ENCODE peak calls at places on chromosomes 4 and X, in six cellular contexts. One of them, this sample, is unnamed.

GRCh38 chrX:68830486-68831404 is 1.9 kb downstream of the EFNB1 start:
- DNase-seq in H9: peak; percentile 22
- DNase-seq in mesenchymal stem cell: no peak
- DNase-seq in IMR-90: no peak
- DNase-seq in H1: peak; percentile 43
- DNase-seq in trophoblast cell: no peak
- DNase-seq in this sample: no peak

GRCh38 chrX:38192007-38192625 is 28.6 kb downstream of the SRPX start:
- DNase-seq in H9: peak; percentile 31
- DNase-seq in mesenchymal stem cell: no peak
- DNase-seq in IMR-90: peak; percentile 25
- DNase-seq in H1: peak; percentile 45
- DNase-seq in trophoblast cell: peak; percentile 31
- DNase-seq in this sample: no peak

GRCh38 chr4:38189445-38189844 is 229.2 kb downstream of the PTTG2 start:
- DNase-seq in H9: no peak
- DNase-seq in mesenchymal stem cell: peak; percentile 95
- DNase-seq in IMR-90: peak; percentile 95
- DNase-seq in H1: no peak
- DNase-seq in trophoblast cell: peak; percentile 77
- DNase-seq in this sample: no peak

GRCh38 chrX:153394595-153394994 is 6.6 kb downstream of the PNMA6E start:
- DNase-seq in H9: no peak
- DNase-seq in mesenchymal stem cell: no peak
- DNase-seq in IMR-90: no peak
- DNase-seq in H1: no peak
- DNase-seq in trophoblast cell: no peak
- DNase-seq in this sample: no peak

GRCh38 chr4:152536545-152537182 is 772 bp upstream of the FBXW7 start:
- DNase-seq in H9: no peak
- DNase-seq in mesenchymal stem cell: peak; percentile 61
- DNase-seq in IMR-90: peak; percentile 37
- DNase-seq in H1: no peak
- DNase-seq in trophoblast cell: no peak
- DNase-seq in this sample: no peak

GRCh38 chr4:185774076-185774731 is 37.8 kb downstream of the SORBS2 start:
- DNase-seq in H9: no peak
- DNase-seq in mesenchymal stem cell: peak; percentile 27
- DNase-seq in IMR-90: no peak
- DNase-seq in H1: no peak
- DNase-seq in trophoblast cell: no peak
- DNase-seq in this sample: no peak

GRCh38 chrX:49878834-49879655 is at the start of gene USP27X:
- DNase-seq in H9: peak; percentile 72
- DNase-seq in mesenchymal stem cell: peak; percentile 92
- DNase-seq in IMR-90: peak; percentile 81
- DNase-seq in H1: peak; percentile 65
- DNase-seq in trophoblast cell: peak; percentile 69
- DNase-seq in this sample: peak; percentile 64

GRCh38 chr4:188781655-188782054 is 642.4 kb downstream of the TRIML1 start:
- DNase-seq in H9: peak; percentile 55
- DNase-seq in mesenchymal stem cell: peak; percentile 43
- DNase-seq in IMR-90: peak; percentile 16
- DNase-seq in H1: no peak
- DNase-seq in trophoblast cell: peak; percentile 5
- DNase-seq in this sample: no peak

GRCh38 chr4:38161208-38162113 is 201.3 kb downstream of the PTTG2 start:
- DNase-seq in H9: no peak
- DNase-seq in mesenchymal stem cell: peak; percentile 63
- DNase-seq in IMR-90: peak; percentile 31
- DNase-seq in H1: no peak
- DNase-seq in trophoblast cell: peak; percentile 29
- DNase-seq in this sample: no peak

GRCh38 chrX:12779534-12779933 is 11.7 kb upstream of the PRPS2 start:
- DNase-seq in H9: no peak
- DNase-seq in mesenchymal stem cell: peak; percentile 4
- DNase-seq in IMR-90: no peak
- DNase-seq in H1: no peak
- DNase-seq in trophoblast cell: peak; percentile 6
- DNase-seq in this sample: no peak

GRCh38 chrX:5681159-5681558 is 547.5 kb downstream of the NLGN4X start:
- DNase-seq in H9: no peak
- DNase-seq in mesenchymal stem cell: no peak
- DNase-seq in IMR-90: no peak
- DNase-seq in H1: no peak
- DNase-seq in trophoblast cell: peak; percentile 4
- DNase-seq in this sample: no peak

GRCh38 chr4:148857234-148857972 is 415.2 kb upstream of the NR3C2 start:
- DNase-seq in H9: no peak
- DNase-seq in mesenchymal stem cell: no peak
- DNase-seq in IMR-90: peak; percentile 56
- DNase-seq in H1: no peak
- DNase-seq in trophoblast cell: no peak
- DNase-seq in this sample: no peak

GRCh38 chr4:103099691-103100392 is at the start of gene BDH2:
- DNase-seq in H9: peak; percentile 35
- DNase-seq in mesenchymal stem cell: peak; percentile 97
- DNase-seq in IMR-90: peak; percentile 97
- DNase-seq in H1: no peak
- DNase-seq in trophoblast cell: peak; percentile 96
- DNase-seq in this sample: peak; percentile 83

DNA sequence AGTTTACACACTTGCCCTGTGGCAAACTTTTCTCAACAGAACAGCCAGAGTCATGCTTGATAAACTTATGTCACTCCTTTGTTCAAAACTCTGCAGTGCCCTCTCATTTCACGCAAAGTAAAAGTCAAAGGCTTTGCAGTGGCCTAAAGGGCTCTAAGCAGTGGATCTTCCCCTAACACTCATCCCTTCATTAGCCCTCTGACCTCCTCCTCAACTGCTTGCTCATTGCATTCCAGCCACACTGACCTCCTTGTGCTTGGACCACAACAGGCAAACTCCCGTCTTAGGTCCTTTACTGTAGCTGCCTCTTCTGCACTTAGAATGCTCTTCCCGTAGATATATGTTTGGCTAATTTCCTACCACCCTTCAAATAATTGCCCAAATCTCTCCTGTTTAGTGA is 5.6 kb downstream of the PRDM5 start:
- DNase-seq in H9: no peak
- DNase-seq in mesenchymal stem cell: peak; percentile 4
- DNase-seq in IMR-90: peak; percentile 31
- DNase-seq in H1: no peak
- DNase-seq in trophoblast cell: no peak
- DNase-seq in this sample: no peak
- H4K91ac ChIP-seq in H9: no peak overlapping the region
- H4K91ac ChIP-seq in mesenchymal stem cell: no peak overlapping the region
- H4K91ac ChIP-seq in IMR-90: no peak overlapping the region
- H4K91ac ChIP-seq in H1: no peak overlapping the region
- H4K91ac ChIP-seq in trophoblast cell: no peak overlapping the region
- H4K91ac ChIP-seq in this sample: no peak overlapping the region

DNA sequence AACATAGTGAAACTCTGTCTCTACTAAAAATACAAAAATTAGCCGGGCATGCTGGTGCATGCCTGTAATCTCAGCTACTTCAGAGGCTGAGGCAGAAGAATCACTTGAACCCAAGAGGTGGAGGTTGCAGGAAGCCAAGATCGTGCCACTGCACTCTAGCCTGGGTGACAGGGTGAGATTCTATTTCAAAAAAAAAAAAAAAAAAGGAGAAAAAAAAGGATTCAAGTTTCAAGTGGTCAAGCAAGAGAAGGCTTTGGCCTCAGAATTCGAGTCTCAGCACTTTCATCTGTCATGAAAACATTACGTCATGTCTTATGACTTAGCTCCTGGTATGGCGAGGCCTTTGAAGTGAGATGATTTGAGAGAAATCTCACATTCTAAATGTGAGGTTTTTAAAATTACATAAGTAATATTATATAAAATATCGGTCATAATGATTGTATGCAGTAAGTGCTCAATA is 21.2 kb upstream of the DHRSX start:
- DNase-seq in H9: no peak
- DNase-seq in mesenchymal stem cell: no peak
- DNase-seq in IMR-90: no peak
- DNase-seq in H1: no peak
- DNase-seq in trophoblast cell: peak; percentile 28
- DNase-seq in this sample: no peak
- H3K4me2 ChIP-seq in H9: no peak overlapping the region
- H3K4me2 ChIP-seq in mesenchymal stem cell: no peak overlapping the region
- H3K4me2 ChIP-seq in IMR-90: no peak overlapping the region
- H3K4me2 ChIP-seq in H1: no peak overlapping the region
- H3K4me2 ChIP-seq in trophoblast cell: no peak overlapping the region
- H3K4me2 ChIP-seq in this sample: no peak overlapping the region

GRCh38 chr4:94127707-94128328 is 79.8 kb upstream of the SMARCAD1 start:
- DNase-seq in H9: no peak
- DNase-seq in mesenchymal stem cell: peak; percentile 40
- DNase-seq in IMR-90: peak; percentile 29
- DNase-seq in H1: no peak
- DNase-seq in trophoblast cell: peak; percentile 47
- DNase-seq in this sample: peak; percentile 15
- H4K91ac ChIP-seq in H9: no peak overlapping the region
- H4K91ac ChIP-seq in mesenchymal stem cell: no peak overlapping the region
- H4K91ac ChIP-seq in IMR-90: no peak overlapping the region
- H4K91ac ChIP-seq in H1: no peak overlapping the region
- H4K91ac ChIP-seq in trophoblast cell: no peak overlapping the region
- H4K91ac ChIP-seq in this sample: no peak overlapping the region

GRCh38 chr4:85725727-85726170 is 250.8 kb downstream of the ARHGAP24 start:
- DNase-seq in H9: no peak
- DNase-seq in mesenchymal stem cell: no peak
- DNase-seq in IMR-90: no peak
- DNase-seq in H1: no peak
- DNase-seq in trophoblast cell: peak; percentile 25
- DNase-seq in this sample: no peak

GRCh38 chr4:85720736-85721135 is 245.8 kb downstream of the ARHGAP24 start:
- DNase-seq in H9: no peak
- DNase-seq in mesenchymal stem cell: peak; percentile 63
- DNase-seq in IMR-90: peak; percentile 23
- DNase-seq in H1: no peak
- DNase-seq in trophoblast cell: peak; percentile 58
- DNase-seq in this sample: no peak

GRCh38 chr4:85722401-85722800 is 247.5 kb downstream of the ARHGAP24 start:
- DNase-seq in H9: no peak
- DNase-seq in mesenchymal stem cell: no peak
- DNase-seq in IMR-90: no peak
- DNase-seq in H1: no peak
- DNase-seq in trophoblast cell: peak; percentile 62
- DNase-seq in this sample: no peak

GRCh38 chr4:85724801-85725548 is 250.0 kb downstream of the ARHGAP24 start:
- DNase-seq in H9: no peak
- DNase-seq in mesenchymal stem cell: no peak
- DNase-seq in IMR-90: no peak
- DNase-seq in H1: no peak
- DNase-seq in trophoblast cell: no peak
- DNase-seq in this sample: no peak

DNA sequence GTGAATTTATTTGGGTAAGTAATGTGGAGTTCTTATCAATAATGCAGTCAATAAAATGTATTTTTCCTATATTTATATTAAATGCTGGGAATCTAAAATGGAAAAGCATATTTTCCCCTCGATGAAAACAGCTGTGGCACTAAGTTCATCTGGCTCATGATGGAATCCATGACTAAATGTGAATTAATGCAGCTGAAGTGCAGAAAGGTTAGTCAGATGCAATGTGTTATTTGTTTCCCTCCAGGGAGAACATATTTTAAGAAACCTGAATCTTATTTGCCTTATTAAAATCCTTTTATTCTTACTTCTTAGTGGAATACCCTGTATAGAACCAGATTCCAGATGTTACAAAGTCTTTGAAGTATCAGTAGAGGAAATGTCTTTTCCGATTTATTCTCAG is 247.9 kb downstream of the ARHGAP24 start:
- DNase-seq in H9: no peak
- DNase-seq in mesenchymal stem cell: no peak
- DNase-seq in IMR-90: no peak
- DNase-seq in H1: no peak
- DNase-seq in trophoblast cell: peak; percentile 77
- DNase-seq in this sample: no peak
- H3K4me2 ChIP-seq in H9: no peak overlapping the region
- H3K4me2 ChIP-seq in mesenchymal stem cell: no peak overlapping the region
- H3K4me2 ChIP-seq in IMR-90: no peak overlapping the region
- H3K4me2 ChIP-seq in H1: no peak overlapping the region
- H3K4me2 ChIP-seq in trophoblast cell: no peak overlapping the region
- H3K4me2 ChIP-seq in this sample: no peak overlapping the region

GRCh38 chr4:163534056-163534455 is 39.6 kb downstream of the TMA16 start:
- DNase-seq in H9: no peak
- DNase-seq in mesenchymal stem cell: no peak
- DNase-seq in IMR-90: no peak
- DNase-seq in H1: no peak
- DNase-seq in trophoblast cell: no peak
- DNase-seq in this sample: no peak

GRCh38 chr4:163525982-163526381 is 31.5 kb downstream of the TMA16 start:
- DNase-seq in H9: no peak
- DNase-seq in mesenchymal stem cell: no peak
- DNase-seq in IMR-90: no peak
- DNase-seq in H1: no peak
- DNase-seq in trophoblast cell: no peak
- DNase-seq in this sample: no peak

GRCh38 chr4:163523791-163524365 is 29.4 kb downstream of the TMA16 start:
- DNase-seq in H9: no peak
- DNase-seq in mesenchymal stem cell: no peak
- DNase-seq in IMR-90: no peak
- DNase-seq in H1: no peak
- DNase-seq in trophoblast cell: no peak
- DNase-seq in this sample: no peak

GRCh38 chr4:163527172-163527571 is 32.7 kb downstream of the TMA16 start:
- DNase-seq in H9: no peak
- DNase-seq in mesenchymal stem cell: no peak
- DNase-seq in IMR-90: no peak
- DNase-seq in H1: no peak
- DNase-seq in trophoblast cell: no peak
- DNase-seq in this sample: no peak

GRCh38 chr4:163528618-163529017 is 34.1 kb downstream of the TMA16 start:
- DNase-seq in H9: no peak
- DNase-seq in mesenchymal stem cell: no peak
- DNase-seq in IMR-90: no peak
- DNase-seq in H1: no peak
- DNase-seq in trophoblast cell: no peak
- DNase-seq in this sample: no peak
- H4K91ac ChIP-seq in H9: no peak overlapping the region
- H4K91ac ChIP-seq in mesenchymal stem cell: no peak overlapping the region
- H4K91ac ChIP-seq in IMR-90: no peak overlapping the region
- H4K91ac ChIP-seq in H1: no peak overlapping the region
- H4K91ac ChIP-seq in trophoblast cell: no peak overlapping the region
- H4K91ac ChIP-seq in this sample: no peak overlapping the region

GRCh38 chr4:147734496-147734895 is 2.6 kb downstream of the ARHGAP10 start:
- DNase-seq in H9: no peak
- DNase-seq in mesenchymal stem cell: no peak
- DNase-seq in IMR-90: no peak
- DNase-seq in H1: no peak
- DNase-seq in trophoblast cell: no peak
- DNase-seq in this sample: no peak
- H3K4me2 ChIP-seq in H9: no peak overlapping the region
- H3K4me2 ChIP-seq in mesenchymal stem cell: no peak overlapping the region
- H3K4me2 ChIP-seq in IMR-90: peak overlapping the region; percentile 91
- H3K4me2 ChIP-seq in H1: no peak overlapping the region
- H3K4me2 ChIP-seq in trophoblast cell: peak overlapping the region; percentile 26
- H3K4me2 ChIP-seq in this sample: no peak overlapping the region

GRCh38 chrX:39693298-39693697 is 404.5 kb downstream of the BCOR start:
- DNase-seq in H9: no peak
- DNase-seq in mesenchymal stem cell: no peak
- DNase-seq in IMR-90: no peak
- DNase-seq in H1: no peak
- DNase-seq in trophoblast cell: peak; percentile 85
- DNase-seq in this sample: no peak
- H4K91ac ChIP-seq in H9: no peak overlapping the region
- H4K91ac ChIP-seq in mesenchymal stem cell: no peak overlapping the region
- H4K91ac ChIP-seq in IMR-90: no peak overlapping the region
- H4K91ac ChIP-seq in H1: no peak overlapping the region
- H4K91ac ChIP-seq in trophoblast cell: no peak overlapping the region
- H4K91ac ChIP-seq in this sample: no peak overlapping the region

This sample was measured in neuronal stem cell.